ENCODE peak calls at places on chromosome 4, in five cellular contexts. Y is HepG2, R is A549, E is K562, O is H1. A is an unnamed sample.
A peak's percentile ranks its signal among the peaks of the same experiment; 100 is the strongest.

GRCh38 chr4:87543835-87544461 is 14.8 kb upstream of the SPARCL1 start:
- DNase-seq in Y (peak; percentile 4), O (no peak), R (peak; percentile 48), E (peak; percentile 14), A (peak; percentile 48)

GRCh38 chr4:108926058-108926457 is 163.2 kb upstream of the ETNPPL start:
- DNase-seq in E (no peak), Y (no peak), O (no peak), R (no peak), A (no peak)

GRCh38 chr4:20615492-20616136 is 84.6 kb upstream of the PACRGL start:
- DNase-seq in O (no peak), R (no peak), Y (peak; percentile 1), E (no peak), A (peak; percentile 48)

GRCh38 chr4:150080335-150080734 is 2.1 kb downstream of the DCLK2 start:
- DNase-seq in O (no peak), Y (no peak), E (no peak), R (no peak), A (no peak)

GRCh38 chr4:40502936-40503335 is 126.7 kb downstream of the RBM47 start:
- DNase-seq in E (no peak), O (no peak), R (no peak), Y (no peak), A (no peak)

GRCh38 chr4:159191989-159192388 is 89.1 kb downstream of the RAPGEF2 start:
- DNase-seq in R (peak; percentile 75), Y (peak; percentile 65), O (no peak), E (peak; percentile 73), A (peak; percentile 31)

GRCh38 chr4:186500721-186501304 is 54.6 kb downstream of the MTNR1A start:
- DNase-seq in R (no peak), E (peak; percentile 96), Y (no peak), O (no peak), A (no peak)

GRCh38 chr4:5888706-5889696 is 3.9 kb downstream of the CRMP1 start:
- DNase-seq in R (no peak), O (no peak), E (no peak), Y (no peak), A (no peak)

GRCh38 chr4:61555789-61556188 is 355.7 kb downstream of the ADGRL3 start:
- DNase-seq in Y (peak; percentile 20), R (peak; percentile 48), E (no peak), O (no peak), A (peak; percentile 19)

GRCh38 chr4:688695-689497 is at the start of gene SLC49A3:
- DNase-seq in O (no peak), R (no peak), E (no peak), Y (no peak), A (no peak)

GRCh38 chr4:129350800-129351199 is 254.8 kb downstream of the C4orf33 start:
- DNase-seq in E (no peak), Y (no peak), R (no peak), O (no peak), A (no peak)

GRCh38 chr4:36551697-36552214 is 270.3 kb downstream of the DTHD1 start:
- DNase-seq in Y (no peak), R (no peak), O (peak; percentile 23), E (no peak), A (no peak)

GRCh38 chr4:107818301-107818910 is 6.3 kb upstream of the SGMS2 start:
- DNase-seq in O (no peak), E (no peak), Y (no peak), R (no peak), A (no peak)

GRCh38 chr4:176789955-176790354 is 2.8 kb downstream of the VEGFC start:
- DNase-seq in E (peak; percentile 3), O (no peak), R (peak; percentile 70), Y (peak; percentile 31), A (peak; percentile 81)

GRCh38 chr4:88382621-88383020 is 4.0 kb downstream of the HERC6 start:
- DNase-seq in Y (no peak), O (no peak), E (no peak), R (peak; percentile 28), A (no peak)

GRCh38 chr4:70508801-70509200 is 9.6 kb upstream of the AMTN start:
- DNase-seq in O (no peak), R (no peak), E (no peak), Y (peak; percentile 1), A (no peak)

GRCh38 chr4:5381981-5382441 is 326.3 kb downstream of the EVC2 start:
- DNase-seq in O (no peak), Y (no peak), E (no peak), R (peak; percentile 81), A (no peak)

GRCh38 chr4:41539711-41540110 is 1.8 kb downstream of the LIMCH1 start:
- DNase-seq in O (no peak), Y (no peak), R (no peak), E (no peak), A (no peak)

GRCh38 chr4:5746250-5746649 is 35.2 kb downstream of the EVC start:
- DNase-seq in O (no peak), R (no peak), E (no peak), Y (no peak), A (no peak)

GRCh38 chr4:6716958-6717655 is 1.1 kb downstream of the BLOC1S4 start:
- DNase-seq in R (no peak), O (no peak), E (peak; percentile 52), Y (no peak), A (no peak)

GRCh38 chr4:125988464-125988863 is 673.7 kb downstream of the FAT4 start:
- DNase-seq in E (no peak), Y (no peak), O (no peak), R (no peak), A (no peak)

GRCh38 chr4:125994430-125994829 is 679.7 kb downstream of the FAT4 start:
- DNase-seq in Y (no peak), O (no peak), R (no peak), E (no peak), A (no peak)

GRCh38 chr4:125994024-125994423 is 679.3 kb downstream of the FAT4 start:
- DNase-seq in O (no peak), R (no peak), Y (no peak), E (no peak), A (no peak)

GRCh38 chr4:125986307-125986706 is 671.6 kb downstream of the FAT4 start:
- DNase-seq in R (no peak), Y (no peak), E (no peak), O (no peak), A (no peak)

GRCh38 chr4:125991398-125991797 is 676.6 kb downstream of the FAT4 start:
- DNase-seq in O (no peak), E (no peak), R (no peak), Y (no peak), A (no peak)
- TF ChIP-seq JUN in O (no peak), E (no peak), R (no peak), Y (no peak), A (no peak)

GRCh38 chr4:56434599-56435000 is 815 bp downstream of the PPAT start:
- DNase-seq in Y (no peak), R (no peak), E (peak; percentile 81), O (no peak), A (peak; percentile 72)
- TF ChIP-seq MAX in Y (no peak), R (no peak), E (no peak), O (no peak), A (no peak)

DNA sequence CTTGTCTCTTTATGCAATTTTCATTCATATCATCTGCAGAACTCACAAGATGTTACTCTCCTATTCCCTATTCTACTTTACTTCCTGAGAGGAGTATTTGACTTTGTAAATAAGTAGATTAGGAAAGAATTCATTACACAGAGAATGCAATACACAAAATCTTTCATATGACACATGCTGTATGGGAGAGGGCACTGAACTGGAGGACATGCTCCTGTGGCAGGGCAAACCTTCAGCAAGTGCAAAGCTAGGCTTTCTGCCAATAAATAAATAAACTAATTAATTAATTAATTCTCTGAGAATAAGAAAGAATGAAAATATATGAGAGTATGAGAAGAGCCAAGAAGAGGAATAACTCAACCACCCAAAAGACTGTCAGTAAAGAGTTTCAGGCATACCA is 33.9 kb downstream of the THAP9 start:
- DNase-seq in O (no peak), E (no peak), Y (no peak), R (no peak), A (no peak)
- H3K4me2 ChIP-seq in O (no peak overlapping the region), E (no peak overlapping the region), Y (no peak overlapping the region), R (no peak overlapping the region), A (no peak overlapping the region)

DNA sequence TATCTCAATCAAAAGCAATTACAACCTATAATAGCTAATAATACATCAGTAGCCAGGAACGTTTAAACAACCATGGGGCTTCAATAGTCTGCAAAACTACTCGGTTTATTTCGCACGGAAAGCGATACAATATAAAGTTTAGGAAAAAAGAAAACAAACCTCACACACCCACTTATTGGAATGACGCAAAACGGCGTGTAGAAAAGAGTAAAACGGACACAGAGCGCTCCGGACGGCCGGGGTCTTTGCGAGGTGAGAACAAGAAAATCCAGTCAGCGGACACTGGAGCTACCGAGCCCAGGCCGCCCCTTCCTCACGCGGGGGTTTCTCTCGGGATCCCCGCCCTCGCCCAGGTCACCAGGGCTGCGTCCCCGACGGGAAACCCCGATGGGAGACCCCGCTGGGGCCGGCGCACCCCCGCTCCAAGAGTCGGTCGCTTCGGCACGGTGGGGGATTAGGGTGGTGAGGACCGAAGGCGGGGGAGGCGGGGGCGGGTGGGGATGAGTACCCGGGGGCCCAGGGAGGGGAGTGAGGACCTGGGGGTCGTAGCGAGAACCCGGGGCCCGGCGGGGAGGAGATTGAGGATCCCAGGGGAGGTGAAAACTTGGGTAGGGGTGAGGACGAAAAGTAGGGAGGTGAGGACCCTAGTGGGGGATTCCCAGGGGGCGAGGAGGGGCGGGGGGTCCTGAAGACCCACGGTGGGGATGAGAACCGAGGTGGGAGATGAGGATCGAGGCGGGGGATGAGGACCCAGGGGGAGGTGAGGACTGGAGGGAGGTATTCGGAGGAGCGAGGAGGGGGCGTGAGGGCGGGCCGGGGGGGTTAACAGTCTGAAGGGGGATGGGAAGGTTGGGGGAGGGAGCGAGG is 737 bp downstream of the NELFA start:
- DNase-seq in Y (no peak), R (no peak), O (no peak), E (peak; percentile 39), A (peak; percentile 31)
- TF ChIP-seq JUN in Y (no peak), R (no peak), O (no peak), E (no peak), A (no peak)

GRCh38 chr4:8419222-8420041 is 21.1 kb downstream of the ACOX3 start:
- DNase-seq in R (peak; percentile 14), O (no peak), Y (no peak), E (peak; percentile 55), A (no peak)
- TF ChIP-seq MAX in R (no peak), O (no peak), Y (no peak), E (no peak), A (no peak)

GRCh38 chr4:93770201-93770600 is 58.4 kb upstream of the ATOH1 start:
- DNase-seq in O (no peak), Y (no peak), E (no peak), R (no peak), A (no peak)
- H3K4me2 ChIP-seq in O (no peak overlapping the region), Y (no peak overlapping the region), E (no peak overlapping the region), R (no peak overlapping the region), A (no peak overlapping the region)

GRCh38 chr4:48718818-48719465 is 61.1 kb downstream of the FRYL start:
- DNase-seq in R (no peak), O (no peak), E (no peak), Y (peak; percentile 66), A (no peak)
- TF ChIP-seq JUN in R (no peak), O (no peak), E (no peak), Y (no peak), A (no peak)

DNA sequence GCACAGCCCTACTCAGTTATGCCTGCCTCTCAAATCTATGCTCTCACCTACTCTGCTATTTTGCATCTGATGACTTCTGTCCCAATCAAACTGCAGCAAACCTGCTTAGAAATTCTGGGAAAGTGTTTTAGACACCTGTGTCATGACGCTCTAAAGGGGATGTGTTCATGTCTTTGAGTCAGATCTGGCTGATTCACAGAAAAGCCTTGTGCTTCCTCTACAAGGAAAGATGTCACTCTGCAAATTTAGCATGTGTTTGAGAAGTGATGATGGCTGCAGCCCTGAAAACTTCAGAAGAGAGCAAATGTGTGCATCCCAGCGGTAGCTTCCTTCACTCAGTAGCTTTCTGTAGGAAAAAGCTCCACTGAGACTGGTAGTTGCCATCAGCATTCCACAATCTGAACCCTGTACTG is 235.4 kb downstream of the MGST2 start:
- DNase-seq in R (no peak), O (no peak), Y (no peak), E (no peak), A (no peak)
- TF ChIP-seq MAX in R (no peak), O (no peak), Y (no peak), E (no peak), A (no peak)

A was measured in endothelial cell of umbilical vein.